ENCODE peak calls at places on chromosomes 3 and 15, in four cellular contexts. E, L, R and H are unnamed samples. For H3K4me1, the result is how much of the 10 kb centered on the place peaks cover.

GRCh38 chr15:93997071-93997658 is 234.2 kb upstream of the MCTP2 start:
- DNase-seq in E (peak), L (peak), R (peak), H (no peak)

GRCh38 chr3:160822931-160823330 is 66.9 kb downstream of the PPM1L start:
- DNase-seq in E (no peak), L (no peak), R (no peak), H (no peak)

GRCh38 chr15:95972136-95972553 is 358.4 kb upstream of the NR2F2 start:
- DNase-seq in E (no peak), L (peak), R (peak), H (peak)

GRCh38 chr15:58314593-58315216 is 117.1 kb upstream of the LIPC start:
- DNase-seq in E (no peak), L (no peak), R (no peak), H (no peak)

GRCh38 chr15:45200799-45201556 is 13.2 kb upstream of the SHF start:
- DNase-seq in E (peak), L (peak), R (peak), H (peak)

GRCh38 chr3:15964605-15965061 is 166.9 kb upstream of the ANKRD28 start:
- DNase-seq in E (peak), L (peak), R (peak), H (peak)

GRCh38 chr3:45426161-45426560 is 37.8 kb downstream of the LARS2 start:
- DNase-seq in E (peak), L (no peak), R (no peak), H (no peak)

GRCh38 chr3:42505203-42505848 is 2.9 kb downstream of the VIPR1 start:
- DNase-seq in E (no peak), L (no peak), R (no peak), H (no peak)

GRCh38 chr15:97745481-97746071 is 214.9 kb upstream of the ARRDC4 start:
- DNase-seq in E (peak), L (peak), R (peak), H (no peak)

GRCh38 chr15:67195305-67195704 is 59.2 kb downstream of the AAGAB start:
- DNase-seq in E (no peak), L (no peak), R (no peak), H (no peak)

GRCh38 chr3:40741729-40742128 is 217.0 kb downstream of the ZNF621 start:
- DNase-seq in E (peak), L (no peak), R (no peak), H (no peak)

GRCh38 chr3:196533260-196533681 is 18.1 kb upstream of the SMCO1 start:
- DNase-seq in E (peak), L (no peak), R (no peak), H (peak)

GRCh38 chr3:101037613-101038012 is 44.4 kb upstream of the ABI3BP start:
- DNase-seq in E (no peak), L (no peak), R (no peak), H (no peak)

GRCh38 chr15:25171856-25172687 is 217.3 kb downstream of the SNRPN start:
- DNase-seq in E (no peak), L (no peak), R (no peak), H (no peak)

GRCh38 chr3:62365311-62366092 is 7.8 kb downstream of the FEZF2 start:
- DNase-seq in E (peak), L (no peak), R (no peak), H (no peak)

GRCh38 chr3:27312044-27312668 is 57.0 kb downstream of the NEK10 start:
- DNase-seq in E (peak), L (peak), R (peak), H (peak)

GRCh38 chr3:14587733-14588360 is 47.7 kb upstream of the GRIP2 start:
- DNase-seq in E (no peak), L (peak), R (peak), H (peak)

GRCh38 chr3:56257826-56258225 is 210.4 kb downstream of the ERC2 start:
- DNase-seq in E (peak), L (no peak), R (no peak), H (no peak)

GRCh38 chr3:20320489-20320888 is 134.5 kb upstream of the SGO1 start:
- DNase-seq in E (no peak), L (no peak), R (no peak), H (no peak)

GRCh38 chr3:86987421-86987715 is 3.6 kb downstream of the VGLL3 start:
- DNase-seq in E (no peak), L (peak), R (no peak), H (no peak)

GRCh38 chr3:115986555-115987207 is 363.4 kb downstream of the GAP43 start:
- DNase-seq in E (peak), L (peak), R (peak), H (peak)

GRCh38 chr15:101225658-101226057 is 26.2 kb downstream of the CHSY1 start:
- DNase-seq in E (no peak), L (no peak), R (no peak), H (peak)

GRCh38 chr3:114942773-114943172 is 204.3 kb downstream of the ZBTB20 start:
- DNase-seq in E (no peak), L (no peak), R (no peak), H (no peak)

GRCh38 chr3:46093327-46093932 is 66.1 kb upstream of the XCR1 start:
- DNase-seq in E (no peak), L (no peak), R (no peak), H (no peak)

GRCh38 chr15:38671675-38672141 is 107.1 kb upstream of the RASGRP1 start:
- DNase-seq in E (no peak), L (peak), R (no peak), H (no peak)

GRCh38 chr3:52313774-52314188 is 2.3 kb upstream of the DNAH1 start:
- DNase-seq in E (no peak), L (peak), R (peak), H (peak)

GRCh38 chr3:196314597-196314996 is 3.4 kb downstream of the DYNLT2B start:
- DNase-seq in E (no peak), L (no peak), R (no peak), H (no peak)

GRCh38 chr3:48765376-48765775 is 48.4 kb upstream of the IP6K2 start:
- DNase-seq in E (no peak), L (peak), R (peak), H (no peak)

GRCh38 chr3:136698361-136698760 is 53.8 kb downstream of the STAG1 start:
- DNase-seq in E (no peak), L (no peak), R (no peak), H (no peak)

GRCh38 chr15:31320022-31320421 is 6.6 kb upstream of the KLF13 start:
- DNase-seq in E (peak), L (no peak), R (no peak), H (no peak)

GRCh38 chr15:31316135-31316795 is 10.4 kb upstream of the KLF13 start:
- DNase-seq in E (no peak), L (no peak), R (no peak), H (no peak)

GRCh38 chr15:31317980-31318342 is 8.7 kb upstream of the KLF13 start:
- DNase-seq in E (no peak), L (no peak), R (no peak), H (no peak)

GRCh38 chr15:31318429-31318828 is 8.2 kb upstream of the KLF13 start:
- DNase-seq in E (no peak), L (no peak), R (no peak), H (no peak)

GRCh38 chr15:31317033-31317979 is 9.3 kb upstream of the KLF13 start:
- DNase-seq in E (no peak), L (no peak), R (no peak), H (no peak)
- H3K4me2 ChIP-seq in E (no peak), L (no peak), R (no peak), H (no peak)

DNA sequence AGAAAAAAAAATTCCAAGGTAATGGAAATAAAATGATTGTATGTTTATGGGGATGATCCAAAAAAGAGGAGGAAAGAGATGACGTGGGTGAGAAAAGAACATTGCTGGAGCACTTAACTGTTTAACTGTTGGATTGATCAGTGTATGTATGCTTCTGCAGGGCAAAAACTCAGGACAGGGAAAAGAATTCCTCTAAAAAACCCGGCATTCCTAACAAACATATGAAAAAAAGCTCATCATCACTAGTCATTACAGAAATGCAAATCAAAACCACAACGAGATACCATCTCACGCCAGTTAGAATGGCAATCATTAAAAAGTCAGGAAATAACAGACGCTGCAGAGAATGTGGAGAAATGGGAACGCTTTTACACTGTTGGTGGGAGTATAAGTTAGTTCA is 1.6 kb upstream of the PHLDB2 start:
- DNase-seq in E (no peak), L (no peak), R (no peak), H (no peak)
- H3K4me1 ChIP-seq in E (under half), L (under half), R (under half), H (under half)

GRCh38 chr3:66484106-66484857 is 16.5 kb downstream of the LRIG1 start:
- DNase-seq in E (peak), L (no peak), R (no peak), H (no peak)
- H3K4me2 ChIP-seq in E (peak), L (no peak), R (no peak), H (peak)

DNA sequence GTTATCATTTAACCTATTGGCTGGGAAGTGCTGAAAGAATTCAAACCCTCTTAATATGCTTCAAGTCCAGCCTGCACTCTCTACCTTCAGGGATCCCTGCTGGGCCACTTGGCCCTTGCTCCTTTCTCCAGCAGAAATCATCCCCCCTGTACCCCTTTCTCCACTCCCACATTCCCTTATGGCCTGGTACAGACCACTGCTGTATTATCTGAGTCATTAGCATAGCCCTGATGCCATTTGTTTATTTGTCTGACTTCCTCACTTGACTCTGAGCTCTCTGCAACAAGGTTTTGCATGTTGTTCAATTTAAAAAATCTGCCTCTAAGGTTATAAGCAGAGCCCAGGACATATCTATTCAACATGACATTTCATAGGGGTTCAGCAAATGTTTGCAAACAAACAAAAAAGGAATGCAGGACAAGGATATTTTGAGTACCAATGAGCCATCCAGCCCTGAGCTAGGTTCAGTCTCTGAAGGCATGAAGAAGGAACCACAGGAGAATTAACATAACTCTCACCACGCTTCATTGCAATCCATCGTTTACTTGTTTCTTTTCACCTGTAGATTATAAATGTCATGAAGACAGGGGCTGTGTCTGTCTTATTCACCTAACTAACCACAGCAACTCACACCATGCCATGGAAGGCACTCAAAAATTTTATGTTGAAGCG is 26.6 kb upstream of the HES1 start:
- DNase-seq in E (no peak), L (no peak), R (no peak), H (no peak)
- H3K4me1 ChIP-seq in E (under half), L (under half), R (under half), H (under half)

GRCh38 chr3:143328459-143328858 is 208.9 kb downstream of the CHST2 start:
- DNase-seq in E (no peak), L (no peak), R (no peak), H (no peak)

GRCh38 chr3:143330316-143330868 is 210.8 kb downstream of the CHST2 start:
- DNase-seq in E (no peak), L (no peak), R (no peak), H (no peak)

GRCh38 chr3:143327388-143327787 is 207.8 kb downstream of the CHST2 start:
- DNase-seq in E (no peak), L (peak), R (peak), H (no peak)

GRCh38 chr3:143331336-143331735 is 211.8 kb downstream of the CHST2 start:
- DNase-seq in E (no peak), L (peak), R (peak), H (peak)

GRCh38 chr3:143329567-143330164 is 210.1 kb downstream of the CHST2 start:
- DNase-seq in E (no peak), L (no peak), R (no peak), H (peak)
- H3K4me2 ChIP-seq in E (no peak), L (no peak), R (no peak), H (peak)

DNA sequence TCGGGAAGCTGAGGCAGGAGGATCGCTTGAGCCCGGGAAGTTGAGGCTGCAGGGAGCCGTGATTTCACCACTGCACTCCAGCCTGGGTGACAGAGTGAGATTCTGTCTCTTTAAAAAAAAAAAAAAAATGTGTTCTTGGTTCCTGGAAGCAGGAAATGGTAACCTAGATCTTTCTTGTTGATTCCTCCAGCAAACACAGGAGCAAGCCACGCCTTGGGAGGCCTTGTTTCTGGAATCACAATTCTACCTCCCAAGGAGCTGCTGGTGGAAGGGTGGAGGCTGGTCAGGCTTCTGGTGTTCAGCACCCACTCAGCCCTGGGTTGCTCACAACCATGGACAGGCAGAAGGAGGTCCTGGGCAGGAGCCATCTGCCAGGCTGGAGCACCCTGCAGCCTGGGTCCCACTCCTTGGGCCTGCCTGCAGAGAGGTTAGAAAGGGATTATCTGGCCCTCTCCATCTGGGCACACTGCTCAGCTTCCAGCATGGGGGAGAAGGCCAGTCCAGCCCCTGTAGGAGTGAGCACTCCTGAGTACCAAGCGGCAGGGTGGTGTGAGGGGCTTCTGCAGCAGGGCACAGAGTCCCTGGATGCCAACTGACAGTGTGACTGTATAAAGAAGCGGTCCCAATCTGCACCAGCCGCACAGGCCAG is 65.6 kb downstream of the ABTB1 start:
- DNase-seq in E (no peak), L (peak), R (no peak), H (peak)
- H3K4me1 ChIP-seq in E (under half), L (under half), R (under half), H (half or more)

DNA sequence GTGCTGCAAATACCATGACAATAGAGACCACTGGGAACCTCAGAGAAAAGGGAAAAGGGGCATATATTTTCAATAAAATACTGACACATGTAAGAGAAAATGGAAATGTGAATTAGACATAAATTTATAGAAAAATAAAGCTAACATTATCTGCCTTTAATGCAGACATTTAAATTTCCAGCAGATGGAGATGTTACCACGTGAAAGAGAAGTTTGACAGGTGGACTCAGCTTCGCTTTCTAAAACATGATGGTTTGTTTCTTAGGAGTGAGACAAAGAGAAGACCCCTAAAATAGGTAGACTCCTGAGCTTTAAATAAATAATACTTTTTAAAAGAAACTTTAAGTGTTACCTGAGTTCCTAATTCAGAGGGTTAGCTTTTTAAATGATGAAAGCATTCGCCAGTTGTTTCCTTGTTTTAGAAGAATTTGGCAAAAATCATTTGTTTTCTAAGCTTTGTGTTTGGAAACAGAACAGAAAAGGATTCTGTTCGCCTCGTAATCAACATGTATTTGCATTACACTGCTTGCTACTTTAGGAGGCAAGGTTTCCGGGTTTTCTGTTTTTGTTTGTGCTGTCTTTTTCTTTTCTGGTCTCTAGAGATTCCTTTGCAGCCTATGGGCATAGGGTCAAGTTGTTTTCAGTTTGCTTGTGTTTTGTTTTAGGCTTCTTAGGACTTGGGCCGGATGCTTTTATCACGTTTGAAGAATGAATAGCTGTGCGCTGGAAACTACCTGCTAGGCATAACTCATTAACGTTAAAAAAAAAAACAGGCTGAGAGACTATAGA is 271.4 kb downstream of the THSD4 start:
- DNase-seq in E (peak), L (no peak), R (peak), H (peak)
- H3K4me2 ChIP-seq in E (peak), L (no peak), R (no peak), H (no peak)

DNA sequence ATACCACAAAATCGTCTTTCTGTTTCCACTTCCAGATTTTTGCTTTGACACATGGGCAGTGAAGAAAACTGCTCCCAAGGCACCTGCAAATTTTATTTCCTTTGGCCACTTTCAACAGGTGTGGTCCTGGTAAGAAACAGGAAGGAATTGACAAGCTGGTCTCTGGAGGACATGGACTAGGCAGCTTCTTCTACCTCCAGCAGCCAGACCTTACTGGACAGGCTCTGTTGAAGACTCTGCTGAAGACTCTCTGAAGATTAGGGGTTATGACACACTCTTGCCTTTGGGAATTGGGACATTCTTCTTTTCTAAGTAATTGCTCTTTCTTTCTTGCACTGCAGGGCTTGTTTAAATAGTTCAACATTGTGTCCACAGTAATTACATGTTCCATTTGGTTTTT is 147.7 kb upstream of the DCBLD2 start:
- DNase-seq in E (no peak), L (no peak), R (no peak), H (no peak)
- H3K4me1 ChIP-seq in E (under half), L (under half), R (under half), H (under half)

GRCh38 chr3:167887096-167887495 is 151.6 kb downstream of the SERPINI1 start:
- DNase-seq in E (no peak), L (peak), R (peak), H (peak)
- H3K4me2 ChIP-seq in E (no peak), L (no peak), R (no peak), H (no peak)

GRCh38 chr3:150740733-150741496 is 22.1 kb downstream of the SIAH2 start:
- DNase-seq in E (no peak), L (no peak), R (no peak), H (no peak)
- H3K4me1 ChIP-seq in E (under half), L (under half), R (under half), H (under half)